ENCODE peak calls at places on chromosomes 4 and X, in five cellular contexts. F, Z, H, O and J are unnamed samples.

GRCh38 chr4:149911995-149912394 is 96.4 kb upstream of the IQCM start:
- DNase-seq in F (no peak), O (peak), Z (peak), H (no peak), J (peak)

GRCh38 chr4:98260579-98261290 is 449 bp upstream of the RAP1GDS1 start:
- DNase-seq in O (peak), H (peak), Z (peak), F (peak), J (peak)

GRCh38 chrX:111282991-111283390 is 12.7 kb upstream of the CAPN6 start:
- DNase-seq in H (no peak), Z (no peak), F (no peak), O (no peak), J (no peak)

GRCh38 chr4:157045507-157046127 is 30.3 kb upstream of the GLRB start:
- DNase-seq in Z (peak), O (peak), F (peak), H (no peak), J (peak)

GRCh38 chr4:8308856-8309771 is 39.6 kb downstream of the HTRA3 start:
- DNase-seq in Z (no peak), F (peak), H (no peak), O (peak), J (no peak)

GRCh38 chr4:25913056-25913850 is 767 bp upstream of the SMIM20 start:
- DNase-seq in Z (peak), H (no peak), O (no peak), F (no peak), J (no peak)

GRCh38 chrX:13252726-13253125 is 67.1 kb downstream of the ATXN3L start:
- DNase-seq in H (no peak), F (peak), Z (no peak), O (peak), J (no peak)

GRCh38 chr4:173524218-173525117 is 5.6 kb downstream of the HAND2 start:
- DNase-seq in F (no peak), Z (no peak), H (no peak), O (no peak), J (no peak)

GRCh38 chr4:114180481-114180880 is 201.0 kb upstream of the ARSJ start:
- DNase-seq in F (peak), Z (peak), O (peak), H (no peak), J (peak)

GRCh38 chr4:25160714-25161598 is 707 bp upstream of the SEPSECS start:
- DNase-seq in Z (peak), H (no peak), O (no peak), F (peak), J (no peak)

GRCh38 chr4:110516106-110516922 is 40.4 kb downstream of the ENPEP start:
- DNase-seq in O (peak), Z (peak), H (no peak), F (peak), J (no peak)

GRCh38 chr4:173258866-173259265 is 75.3 kb downstream of the HMGB2 start:
- DNase-seq in Z (no peak), H (no peak), O (no peak), F (no peak), J (no peak)

GRCh38 chr4:7020856-7021255 is 22.3 kb upstream of the TADA2B start:
- DNase-seq in H (no peak), F (no peak), Z (no peak), O (no peak), J (no peak)

GRCh38 chr4:45033676-45034410 is 307.5 kb upstream of the GNPDA2 start:
- DNase-seq in H (no peak), O (no peak), Z (no peak), F (no peak), J (no peak)

GRCh38 chr4:8913858-8914460 is 42.3 kb upstream of the HMX1 start:
- DNase-seq in O (no peak), F (no peak), H (no peak), Z (no peak), J (no peak)

GRCh38 chrX:123138473-123138872 is 45.6 kb upstream of the GRIA3 start:
- DNase-seq in O (peak), H (no peak), Z (peak), F (peak), J (no peak)

GRCh38 chr4:123536225-123536624 is 139.6 kb downstream of the SPRY1 start:
- DNase-seq in F (no peak), H (no peak), Z (no peak), O (no peak), J (no peak)

GRCh38 chr4:10074767-10075105 is 41.9 kb downstream of the WDR1 start:
- DNase-seq in H (no peak), O (peak), F (peak), Z (peak), J (peak)

GRCh38 chrX:26597981-26598380 is 382.0 kb downstream of the MAGEB5 start:
- DNase-seq in Z (no peak), F (no peak), H (no peak), O (peak), J (no peak)

GRCh38 chr4:163161536-163162205 is 5.0 kb downstream of the NAF1 start:
- DNase-seq in F (peak), O (peak), Z (peak), H (no peak), J (no peak)

GRCh38 chr4:117801756-117802155 is 232.5 kb upstream of the NDST3 start:
- DNase-seq in H (no peak), O (no peak), F (no peak), Z (no peak), J (no peak)

GRCh38 chr4:109658871-109659410 is 44.3 kb downstream of the CASP6 start:
- DNase-seq in H (no peak), F (peak), O (peak), Z (peak), J (no peak)

GRCh38 chrX:153727108-153727931 is 2.7 kb downstream of the ABCD1 start:
- DNase-seq in H (no peak), Z (no peak), O (no peak), F (peak), J (no peak)

GRCh38 chrX:129783176-129783776 is 3.5 kb downstream of the SASH3 start:
- DNase-seq in O (no peak), H (no peak), Z (no peak), F (no peak), J (no peak)

GRCh38 chrX:67094061-67094460 is 449.8 kb upstream of the AR start:
- DNase-seq in H (no peak), Z (no peak), O (no peak), F (no peak), J (no peak)

GRCh38 chr4:182738283-182739047 is 178.7 kb downstream of the DCTD start:
- DNase-seq in O (no peak), H (no peak), F (no peak), Z (peak), J (no peak)

GRCh38 chr4:8343051-8343966 is 73.8 kb downstream of the HTRA3 start:
- DNase-seq in O (no peak), F (no peak), H (no peak), Z (no peak), J (no peak)

GRCh38 chr4:113147498-113148231 is 98.2 kb downstream of the ANK2 start:
- DNase-seq in H (no peak), O (no peak), Z (no peak), F (peak), J (no peak)

GRCh38 chr4:53321151-53321987 is 44.5 kb downstream of the SCFD2 start:
- DNase-seq in H (no peak), Z (peak), F (peak), O (peak), J (peak)

GRCh38 chr4:29717658-29718057 is 1002.5 kb upstream of the PCDH7 start:
- DNase-seq in F (no peak), Z (no peak), H (no peak), O (no peak), J (no peak)

GRCh38 chr4:186910385-186910784 is 186.7 kb upstream of the FAT1 start:
- DNase-seq in F (no peak), H (no peak), Z (peak), O (no peak), J (no peak)

GRCh38 chr4:82905205-82905604 is 4.7 kb downstream of the THAP9 start:
- DNase-seq in Z (peak), F (peak), O (peak), H (peak), J (no peak)

GRCh38 chrX:140917354-140918115 is 84.9 kb upstream of the SPANXB1 start:
- DNase-seq in H (no peak), O (no peak), Z (no peak), F (peak), J (no peak)

GRCh38 chrX:12874599-12874998 is 7.7 kb downstream of the TLR7 start:
- DNase-seq in H (no peak), Z (no peak), O (no peak), F (no peak), J (no peak)

GRCh38 chr4:1652088-1652487 is 32.0 kb downstream of the FAM53A start:
- DNase-seq in F (no peak), O (no peak), H (no peak), Z (no peak), J (no peak)
- H3K4me3 ChIP-seq in F (no peak), O (no peak), H (no peak), Z (no peak), J (no peak)

GRCh38 chr4:177441061-177441802 is 1.0 kb downstream of the AGA start:
- DNase-seq in O (peak), Z (peak), F (peak), H (peak), J (peak)
- TF ChIP-seq CTCF in O (no peak), Z (peak), F (peak), H (peak), J (peak)

DNA sequence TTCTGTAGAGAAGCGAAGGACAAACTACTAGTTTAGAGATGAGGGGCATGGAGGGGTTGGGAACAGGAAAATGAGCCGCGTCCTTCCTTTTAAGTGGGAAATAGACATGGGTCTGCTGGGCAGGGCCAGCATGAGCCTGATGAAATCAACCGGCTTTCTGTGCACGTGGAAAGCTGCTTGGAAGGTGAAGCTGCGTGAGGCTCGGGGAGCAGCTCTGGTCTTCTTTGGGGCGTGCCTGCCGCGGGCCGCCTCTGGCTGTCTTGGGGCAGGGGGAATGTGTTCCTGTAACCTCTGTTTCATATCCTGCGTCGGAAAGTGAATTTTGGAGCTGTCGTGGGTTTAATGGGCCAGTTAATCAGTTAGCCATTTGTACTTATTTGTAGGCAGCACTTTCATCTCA is 70.7 kb upstream of the HGFAC start:
- DNase-seq in H (no peak), F (peak), Z (no peak), O (peak), J (no peak)
- H3K4me3 ChIP-seq in H (no peak), F (peak), Z (no peak), O (peak), J (peak)

DNA sequence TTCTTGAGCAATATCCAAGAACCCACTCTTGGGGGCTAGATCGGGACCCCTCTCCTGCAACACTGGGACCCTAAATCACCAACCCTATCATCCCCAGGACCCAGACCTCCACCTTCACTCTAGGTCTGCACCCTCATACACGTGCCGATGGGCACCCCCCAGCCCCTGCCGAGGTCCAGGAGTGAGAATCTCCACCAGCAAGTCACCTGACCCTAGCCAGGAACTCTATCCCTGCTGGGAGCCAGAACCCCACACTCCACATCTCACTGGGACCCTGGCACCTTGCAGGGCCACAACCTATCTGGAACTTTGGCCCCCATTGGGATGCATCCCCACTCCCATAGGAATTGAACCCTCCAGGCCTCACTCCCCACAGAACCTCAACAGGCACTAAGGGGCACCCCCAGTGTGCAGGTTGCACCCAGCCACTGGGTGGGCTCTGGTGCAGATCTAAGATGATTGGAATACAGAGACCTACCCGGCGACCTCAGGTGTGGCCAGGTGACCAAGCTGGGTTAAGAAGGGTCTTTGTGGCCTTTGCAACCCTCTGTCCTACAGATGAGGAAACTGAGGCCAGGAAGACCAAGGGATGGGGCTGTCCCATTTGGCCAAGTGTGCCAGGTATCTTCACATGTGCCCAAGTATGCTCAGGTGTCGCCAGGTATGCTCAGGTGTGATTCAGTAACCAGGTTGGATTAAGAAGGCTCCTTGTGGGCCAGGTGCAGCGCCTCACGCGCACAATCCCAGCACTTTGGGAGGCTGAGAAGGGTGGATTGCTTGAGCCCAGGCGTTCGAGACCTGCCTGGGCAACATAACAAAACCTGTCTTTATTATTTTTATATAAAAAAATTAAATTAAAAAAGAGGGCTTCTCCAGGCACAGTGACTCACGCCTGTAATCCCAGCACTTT is 3.1 kb upstream of the DHRSX start:
- DNase-seq in H (no peak), Z (no peak), O (no peak), F (no peak), J (no peak)
- TF ChIP-seq CTCF in H (no peak), Z (no peak), O (no peak), F (no peak), J (no peak)

DNA sequence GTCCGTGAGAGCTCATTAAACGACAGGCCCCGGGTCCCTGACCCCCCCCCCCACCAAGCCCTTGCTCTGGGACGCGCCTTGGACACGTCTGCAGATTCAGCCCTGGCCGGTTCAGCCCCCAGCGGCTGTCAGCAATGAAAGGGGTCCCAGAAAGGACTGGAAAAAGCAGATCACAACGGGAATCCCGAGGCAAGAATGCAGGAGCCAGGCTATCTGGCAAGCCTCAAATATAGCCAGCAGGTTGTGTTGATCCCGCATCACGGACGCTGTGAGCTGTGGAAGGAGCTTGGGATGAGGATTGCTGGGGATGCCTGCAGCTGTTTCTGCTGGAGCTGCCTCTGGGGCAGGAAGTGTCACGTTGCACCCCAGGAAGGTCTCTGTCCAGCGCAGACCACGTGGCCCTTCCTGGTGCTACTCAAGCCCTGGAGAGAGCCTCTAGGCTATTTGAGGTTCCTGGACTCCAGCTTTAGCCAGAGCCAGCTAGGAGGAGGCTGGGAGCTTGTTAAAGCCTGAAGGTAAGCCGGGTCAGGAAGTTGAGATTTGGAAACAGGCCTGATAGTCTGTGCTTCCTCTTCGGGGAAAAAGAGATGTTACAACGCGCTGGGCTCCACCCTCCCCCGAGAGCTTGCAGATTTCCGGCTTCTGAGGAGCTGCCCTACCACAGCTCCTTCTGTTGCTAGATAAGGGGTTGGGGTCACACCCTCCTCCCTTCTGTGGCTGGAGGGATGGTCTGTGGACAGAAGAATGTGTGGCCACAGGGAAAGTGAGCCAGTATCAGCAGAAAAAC is 19.3 kb upstream of the CSF2RA start:
- DNase-seq in H (peak), F (no peak), Z (peak), O (peak), J (no peak)
- H3K4me3 ChIP-seq in H (no peak), F (no peak), Z (no peak), O (no peak), J (no peak)

DNA sequence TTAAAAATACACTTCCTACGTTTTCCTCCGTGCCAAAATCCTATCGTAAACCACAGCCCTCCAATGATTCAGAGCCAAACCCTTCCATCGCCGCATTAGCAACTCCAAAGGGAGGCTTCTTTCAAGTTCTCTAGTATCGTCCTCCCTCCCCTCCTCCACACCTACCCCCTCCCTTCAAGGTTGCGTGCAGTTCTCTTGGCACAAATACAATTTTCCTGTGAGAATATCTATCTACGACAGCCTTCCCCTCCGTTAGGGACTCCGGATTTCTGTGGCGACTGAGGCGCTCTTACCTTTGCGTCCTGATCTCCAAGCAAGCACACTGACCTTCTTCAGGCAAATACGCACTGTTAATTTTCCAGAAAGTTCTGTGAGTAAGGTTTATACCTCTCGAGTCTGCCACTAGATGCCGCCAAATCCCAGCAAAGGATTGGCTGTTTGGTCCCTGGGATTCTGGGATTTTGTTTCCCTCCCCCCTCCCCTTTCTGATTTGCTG is 1.2 kb upstream of the MORF4L2 start:
- DNase-seq in Z (peak), O (peak), F (peak), H (peak), J (peak)
- TF ChIP-seq CTCF in Z (peak), O (peak), F (peak), H (peak), J (peak)

DNA sequence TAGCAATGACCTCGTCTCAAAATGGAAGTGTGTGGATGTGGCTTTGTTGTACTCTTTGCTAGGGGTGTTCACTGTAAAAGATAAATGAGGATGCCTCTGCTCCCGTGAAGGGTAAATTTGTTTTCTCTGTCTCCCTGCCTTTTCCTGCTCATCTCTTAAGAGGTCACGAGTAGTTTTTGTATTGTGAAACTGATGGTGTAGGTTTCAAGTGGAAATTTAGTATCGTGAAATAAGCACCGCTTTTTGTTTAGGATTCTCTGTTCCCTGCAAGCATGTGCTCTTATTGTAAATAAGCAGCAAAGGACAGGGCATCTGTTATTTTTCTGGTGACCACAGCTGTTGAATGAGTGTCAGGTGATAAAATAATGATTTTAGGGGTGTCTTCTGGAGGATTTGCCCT is 104.6 kb downstream of the PHEX start:
- DNase-seq in O (peak), H (no peak), Z (no peak), F (no peak), J (no peak)
- H3K4me3 ChIP-seq in O (no peak), H (no peak), Z (peak), F (no peak), J (no peak)

GRCh38 chr4:24143741-24144140 is 253.9 kb upstream of the PPARGC1A start:
- DNase-seq in Z (no peak), O (no peak), F (no peak), H (no peak), J (no peak)
- TF ChIP-seq CTCF in Z (no peak), O (no peak), F (no peak), H (no peak), J (no peak)

GRCh38 chr4:55618546-55619143 is 17.5 kb downstream of the NMU start:
- DNase-seq in O (no peak), Z (no peak), F (no peak), H (no peak), J (no peak)
- H3K4me3 ChIP-seq in O (no peak), Z (no peak), F (no peak), H (no peak), J (no peak)

GRCh38 chr4:77203380-77204197 is 46.6 kb downstream of the CCNG2 start:
- DNase-seq in F (peak), Z (peak), O (peak), H (peak), J (peak)
- TF ChIP-seq CTCF in F (peak), Z (peak), O (peak), H (peak), J (peak)